ENCODE peak calls at places on chromosome 13, in five cellular contexts. T is foreskin keratinocyte; Y is KBM-7; E is progenitor cell of endocrine pancreas; S is activated naive CD4-positive, alpha-beta T cell treated with Interleukin-2 at 50 U/mL for 16 hours. F is an unnamed sample.

GRCh38 chr13:46648166-46648607 is 95.2 kb downstream of the LRCH1 start:
- DNase-seq in S (no peak), Y (no peak), T (no peak), E (no peak), F (no peak)

GRCh38 chr13:46598140-46598819 is 45.3 kb downstream of the LRCH1 start:
- DNase-seq in E (no peak), Y (peak; percentile 54), T (no peak), S (no peak), F (no peak)

GRCh38 chr13:95296326-95296939 is 4.8 kb downstream of the ABCC4 start:
- DNase-seq in Y (no peak), S (peak; percentile 16), E (peak; percentile 33), T (no peak), F (no peak)

GRCh38 chr13:75766636-75767035 is 130.5 kb downstream of the LMO7 start:
- DNase-seq in T (no peak), E (no peak), S (no peak), Y (no peak), F (no peak)

GRCh38 chr13:31209172-31209818 is 9.5 kb downstream of the B3GLCT start:
- DNase-seq in T (no peak), Y (no peak), S (no peak), E (no peak), F (no peak)

GRCh38 chr13:102487330-102487729 is 85.5 kb upstream of the FGF14 start:
- DNase-seq in E (no peak), T (no peak), S (no peak), Y (no peak), F (no peak)

GRCh38 chr13:79779761-79780160 is 298.8 kb downstream of the NDFIP2 start:
- DNase-seq in Y (no peak), E (no peak), T (peak; percentile 44), S (no peak), F (no peak)

GRCh38 chr13:25192936-25193335 is 20.8 kb upstream of the AMER2 start:
- DNase-seq in S (no peak), Y (no peak), E (no peak), T (no peak), F (no peak)

GRCh38 chr13:107133950-107134349 is 566.0 kb upstream of the ARGLU1 start:
- DNase-seq in S (no peak), T (no peak), Y (no peak), E (no peak), F (no peak)

GRCh38 chr13:52412128-52412527 is 6.2 kb upstream of the THSD1 start:
- DNase-seq in T (no peak), E (no peak), Y (no peak), S (no peak), F (no peak)

GRCh38 chr13:113660066-113660465 is 2.1 kb upstream of the ATP4B start:
- DNase-seq in E (no peak), T (no peak), S (no peak), Y (no peak), F (no peak)

GRCh38 chr13:22173605-22174004 is 502.7 kb downstream of the FGF9 start:
- DNase-seq in T (no peak), Y (no peak), S (no peak), E (no peak), F (no peak)

GRCh38 chr13:51906581-51906980 is 44.8 kb downstream of the CCDC70 start:
- DNase-seq in Y (no peak), S (no peak), E (no peak), T (no peak), F (no peak)

GRCh38 chr13:105603283-105603682 is 932.2 kb downstream of the EFNB2 start:
- DNase-seq in Y (no peak), S (no peak), E (no peak), T (no peak), F (no peak)

GRCh38 chr13:101397742-101398141 is 18.6 kb downstream of the NALCN start:
- DNase-seq in S (no peak), E (no peak), Y (no peak), T (peak; percentile 53), F (no peak)

GRCh38 chr13:113917523-113918371 is 53.9 kb upstream of the GAS6 start:
- DNase-seq in Y (no peak), E (peak; percentile 7), S (no peak), T (no peak), F (peak; percentile 25)

GRCh38 chr13:50587839-50588373 is 255.6 kb downstream of the DLEU7 start:
- DNase-seq in E (no peak), S (no peak), T (no peak), Y (no peak), F (no peak)

GRCh38 chr13:31940076-31940475 is 91.5 kb upstream of the FRY start:
- DNase-seq in Y (no peak), S (no peak), T (no peak), E (no peak), F (no peak)

GRCh38 chr13:40116008-40116407 is 460.5 kb downstream of the COG6 start:
- DNase-seq in T (peak; percentile 74), Y (peak; percentile 15), E (no peak), S (peak; percentile 51), F (peak; percentile 41)

GRCh38 chr13:98565726-98566577 is 11.0 kb downstream of the STK24 start:
- DNase-seq in S (no peak), E (no peak), T (no peak), Y (no peak), F (no peak)

GRCh38 chr13:88926890-88927502 is 1255.8 kb downstream of the SLITRK5 start:
- DNase-seq in T (no peak), S (no peak), E (no peak), Y (no peak), F (no peak)

GRCh38 chr13:106284358-106284757 is 251.1 kb downstream of the EFNB2 start:
- DNase-seq in E (no peak), Y (no peak), S (no peak), T (peak; percentile 71), F (no peak)

GRCh38 chr13:26978081-26978860 is 193.3 kb downstream of the USP12 start:
- DNase-seq in T (no peak), E (no peak), S (no peak), Y (no peak), F (no peak)

GRCh38 chr13:51050021-51050886 is 60.8 kb downstream of the C13orf42 start:
- DNase-seq in T (no peak), S (no peak), E (no peak), Y (no peak), F (no peak)

GRCh38 chr13:25827986-25828385 is 223.8 kb downstream of the SHISA2 start:
- DNase-seq in S (no peak), Y (no peak), T (no peak), E (no peak), F (no peak)

GRCh38 chr13:31851201-31851600 is 111.9 kb downstream of the RXFP2 start:
- DNase-seq in S (no peak), E (no peak), T (no peak), Y (no peak), F (no peak)

GRCh38 chr13:62193919-62194318 is 778.3 kb upstream of the PCDH20 start:
- DNase-seq in E (no peak), S (no peak), T (no peak), Y (no peak), F (no peak)

GRCh38 chr13:85500716-85501256 is 298.4 kb downstream of the SLITRK6 start:
- DNase-seq in S (no peak), Y (no peak), T (peak; percentile 68), E (no peak), F (no peak)

GRCh38 chr13:110506859-110507566 is 54.5 kb downstream of the RAB20 start:
- DNase-seq in E (no peak), T (no peak), S (no peak), Y (no peak), F (no peak)

GRCh38 chr13:87498681-87499080 is 172.5 kb upstream of the SLITRK5 start:
- DNase-seq in T (peak; percentile 7), E (peak; percentile 22), S (no peak), Y (peak; percentile 11), F (no peak)

GRCh38 chr13:107329991-107330390 is 762.1 kb upstream of the ARGLU1 start:
- DNase-seq in Y (no peak), S (no peak), E (no peak), T (no peak), F (no peak)